ENCODE peak calls at places on chromosomes 7 and 10, in nine cellular contexts. One of them, this sample, is unnamed.

GRCh38 chr10:49187044-49187484 is 1.1 kb downstream of the TMEM273 start:
- DNase-seq in body of pancreas: no peak
- DNase-seq in heart left ventricle: no peak
- DNase-seq in neural progenitor cell: no peak
- DNase-seq in RWPE1: no peak
- DNase-seq in astrocyte of the cerebellum: no peak
- DNase-seq in cardiac fibroblast: no peak
- DNase-seq in kidney: no peak
- DNase-seq in A549: no peak
- DNase-seq in this sample: no peak

GRCh38 chr10:114714281-114714741 is 56.2 kb upstream of the ABLIM1 start:
- DNase-seq in kidney: no peak
- DNase-seq in A549: peak
- DNase-seq in RWPE1: peak
- DNase-seq in astrocyte of the cerebellum: peak
- DNase-seq in heart left ventricle: peak
- DNase-seq in cardiac fibroblast: peak
- DNase-seq in body of pancreas: no peak
- DNase-seq in neural progenitor cell: no peak
- DNase-seq in this sample: no peak

GRCh38 chr10:93336110-93336509 is 146.0 kb downstream of the MYOF start:
- DNase-seq in heart left ventricle: no peak
- DNase-seq in kidney: no peak
- DNase-seq in body of pancreas: no peak
- DNase-seq in RWPE1: peak
- DNase-seq in astrocyte of the cerebellum: no peak
- DNase-seq in A549: no peak
- DNase-seq in neural progenitor cell: no peak
- DNase-seq in cardiac fibroblast: no peak
- DNase-seq in this sample: no peak

GRCh38 chr10:126518186-126519080 is 130.2 kb upstream of the ADAM12 start:
- DNase-seq in heart left ventricle: no peak
- DNase-seq in cardiac fibroblast: no peak
- DNase-seq in A549: no peak
- DNase-seq in body of pancreas: no peak
- DNase-seq in astrocyte of the cerebellum: no peak
- DNase-seq in kidney: no peak
- DNase-seq in neural progenitor cell: no peak
- DNase-seq in RWPE1: no peak
- DNase-seq in this sample: no peak

GRCh38 chr7:7496326-7496725 is 39.3 kb downstream of the COL28A1 start:
- DNase-seq in astrocyte of the cerebellum: no peak
- DNase-seq in body of pancreas: no peak
- DNase-seq in RWPE1: no peak
- DNase-seq in A549: no peak
- DNase-seq in cardiac fibroblast: no peak
- DNase-seq in kidney: no peak
- DNase-seq in neural progenitor cell: no peak
- DNase-seq in heart left ventricle: no peak
- DNase-seq in this sample: no peak

GRCh38 chr10:97726636-97727178 is 10.2 kb upstream of the ZFYVE27 start:
- DNase-seq in neural progenitor cell: peak
- DNase-seq in cardiac fibroblast: peak
- DNase-seq in heart left ventricle: no peak
- DNase-seq in kidney: no peak
- DNase-seq in RWPE1: peak
- DNase-seq in astrocyte of the cerebellum: peak
- DNase-seq in body of pancreas: peak
- DNase-seq in A549: no peak
- DNase-seq in this sample: no peak

GRCh38 chr7:20112646-20113045 is 104.5 kb downstream of the MACC1 start:
- DNase-seq in cardiac fibroblast: no peak
- DNase-seq in A549: no peak
- DNase-seq in astrocyte of the cerebellum: no peak
- DNase-seq in RWPE1: no peak
- DNase-seq in neural progenitor cell: peak
- DNase-seq in body of pancreas: no peak
- DNase-seq in kidney: no peak
- DNase-seq in heart left ventricle: no peak
- DNase-seq in this sample: no peak

GRCh38 chr10:126924915-126925300 is 19.7 kb downstream of the DOCK1 start:
- DNase-seq in heart left ventricle: no peak
- DNase-seq in body of pancreas: no peak
- DNase-seq in RWPE1: peak
- DNase-seq in cardiac fibroblast: no peak
- DNase-seq in A549: no peak
- DNase-seq in astrocyte of the cerebellum: no peak
- DNase-seq in neural progenitor cell: no peak
- DNase-seq in kidney: no peak
- DNase-seq in this sample: no peak

GRCh38 chr10:102906507-102906906 is 11.6 kb upstream of the CNNM2 start:
- DNase-seq in A549: no peak
- DNase-seq in RWPE1: no peak
- DNase-seq in cardiac fibroblast: no peak
- DNase-seq in body of pancreas: no peak
- DNase-seq in neural progenitor cell: no peak
- DNase-seq in astrocyte of the cerebellum: no peak
- DNase-seq in heart left ventricle: no peak
- DNase-seq in kidney: no peak
- DNase-seq in this sample: no peak

GRCh38 chr7:99272476-99273045 is at the start of gene MYH16:
- DNase-seq in cardiac fibroblast: no peak
- DNase-seq in astrocyte of the cerebellum: no peak
- DNase-seq in heart left ventricle: no peak
- DNase-seq in neural progenitor cell: no peak
- DNase-seq in RWPE1: peak
- DNase-seq in kidney: no peak
- DNase-seq in body of pancreas: no peak
- DNase-seq in A549: no peak
- DNase-seq in this sample: no peak

GRCh38 chr10:124093076-124093773 is at the start of gene CHST15:
- DNase-seq in kidney: peak
- DNase-seq in body of pancreas: peak
- DNase-seq in astrocyte of the cerebellum: peak
- DNase-seq in heart left ventricle: peak
- DNase-seq in cardiac fibroblast: peak
- DNase-seq in RWPE1: peak
- DNase-seq in A549: peak
- DNase-seq in neural progenitor cell: peak
- DNase-seq in this sample: peak

GRCh38 chr10:101266396-101267298 is 37.4 kb upstream of the LBX1 start:
- DNase-seq in heart left ventricle: no peak
- DNase-seq in RWPE1: no peak
- DNase-seq in body of pancreas: no peak
- DNase-seq in neural progenitor cell: no peak
- DNase-seq in A549: no peak
- DNase-seq in kidney: no peak
- DNase-seq in cardiac fibroblast: no peak
- DNase-seq in astrocyte of the cerebellum: no peak
- DNase-seq in this sample: no peak

GRCh38 chr7:38451840-38452239 is 178.4 kb upstream of the TARP start:
- DNase-seq in kidney: no peak
- DNase-seq in cardiac fibroblast: peak
- DNase-seq in heart left ventricle: no peak
- DNase-seq in RWPE1: peak
- DNase-seq in A549: peak
- DNase-seq in neural progenitor cell: peak
- DNase-seq in body of pancreas: no peak
- DNase-seq in astrocyte of the cerebellum: peak
- DNase-seq in this sample: no peak

GRCh38 chr7:70568674-70569334 is 563.1 kb upstream of the GALNT17 start:
- DNase-seq in heart left ventricle: peak
- DNase-seq in neural progenitor cell: no peak
- DNase-seq in A549: no peak
- DNase-seq in cardiac fibroblast: peak
- DNase-seq in kidney: no peak
- DNase-seq in RWPE1: no peak
- DNase-seq in astrocyte of the cerebellum: no peak
- DNase-seq in body of pancreas: peak
- DNase-seq in this sample: no peak
- TF ChIP-seq CTCF in heart left ventricle: no peak
- TF ChIP-seq CTCF in neural progenitor cell: no peak
- TF ChIP-seq CTCF in A549: no peak
- TF ChIP-seq CTCF in cardiac fibroblast: no peak
- TF ChIP-seq CTCF in kidney: no peak
- TF ChIP-seq CTCF in RWPE1: no peak
- TF ChIP-seq CTCF in astrocyte of the cerebellum: no peak
- TF ChIP-seq CTCF in body of pancreas: peak
- TF ChIP-seq CTCF in this sample: no peak

GRCh38 chr10:112227331-112227961 is 43.9 kb upstream of the GPAM start:
- DNase-seq in A549: no peak
- DNase-seq in cardiac fibroblast: peak
- DNase-seq in kidney: no peak
- DNase-seq in neural progenitor cell: no peak
- DNase-seq in heart left ventricle: no peak
- DNase-seq in body of pancreas: no peak
- DNase-seq in astrocyte of the cerebellum: peak
- DNase-seq in RWPE1: no peak
- DNase-seq in this sample: peak

GRCh38 chr10:112231602-112232001 is 48.0 kb upstream of the GPAM start:
- DNase-seq in heart left ventricle: no peak
- DNase-seq in astrocyte of the cerebellum: no peak
- DNase-seq in kidney: no peak
- DNase-seq in cardiac fibroblast: no peak
- DNase-seq in body of pancreas: no peak
- DNase-seq in neural progenitor cell: no peak
- DNase-seq in A549: no peak
- DNase-seq in RWPE1: no peak
- DNase-seq in this sample: no peak

GRCh38 chr10:112230325-112230988 is 46.9 kb upstream of the GPAM start:
- DNase-seq in RWPE1: no peak
- DNase-seq in heart left ventricle: no peak
- DNase-seq in A549: no peak
- DNase-seq in kidney: no peak
- DNase-seq in astrocyte of the cerebellum: no peak
- DNase-seq in body of pancreas: no peak
- DNase-seq in neural progenitor cell: no peak
- DNase-seq in cardiac fibroblast: no peak
- DNase-seq in this sample: no peak

GRCh38 chr10:112229096-112229495 is 45.5 kb upstream of the GPAM start:
- DNase-seq in neural progenitor cell: no peak
- DNase-seq in astrocyte of the cerebellum: no peak
- DNase-seq in cardiac fibroblast: no peak
- DNase-seq in kidney: no peak
- DNase-seq in RWPE1: no peak
- DNase-seq in body of pancreas: no peak
- DNase-seq in A549: no peak
- DNase-seq in heart left ventricle: no peak
- DNase-seq in this sample: no peak

GRCh38 chr10:112229901-112230300 is 46.3 kb upstream of the GPAM start:
- DNase-seq in kidney: no peak
- DNase-seq in neural progenitor cell: no peak
- DNase-seq in A549: no peak
- DNase-seq in body of pancreas: no peak
- DNase-seq in cardiac fibroblast: no peak
- DNase-seq in RWPE1: no peak
- DNase-seq in astrocyte of the cerebellum: no peak
- DNase-seq in heart left ventricle: no peak
- DNase-seq in this sample: no peak
- TF ChIP-seq CTCF in kidney: no peak
- TF ChIP-seq CTCF in neural progenitor cell: no peak
- TF ChIP-seq CTCF in A549: no peak
- TF ChIP-seq CTCF in body of pancreas: no peak
- TF ChIP-seq CTCF in cardiac fibroblast: no peak
- TF ChIP-seq CTCF in RWPE1: no peak
- TF ChIP-seq CTCF in astrocyte of the cerebellum: no peak
- TF ChIP-seq CTCF in heart left ventricle: no peak
- TF ChIP-seq CTCF in this sample: no peak

GRCh38 chr10:9209105-9209798 is 1154.8 kb downstream of the GATA3 start:
- DNase-seq in heart left ventricle: peak
- DNase-seq in A549: peak
- DNase-seq in body of pancreas: peak
- DNase-seq in cardiac fibroblast: peak
- DNase-seq in kidney: no peak
- DNase-seq in neural progenitor cell: peak
- DNase-seq in RWPE1: peak
- DNase-seq in astrocyte of the cerebellum: peak
- DNase-seq in this sample: no peak
- TF ChIP-seq CTCF in heart left ventricle: peak
- TF ChIP-seq CTCF in A549: peak
- TF ChIP-seq CTCF in body of pancreas: peak
- TF ChIP-seq CTCF in cardiac fibroblast: peak
- TF ChIP-seq CTCF in kidney: peak
- TF ChIP-seq CTCF in neural progenitor cell: peak
- TF ChIP-seq CTCF in RWPE1: peak
- TF ChIP-seq CTCF in astrocyte of the cerebellum: peak
- TF ChIP-seq CTCF in this sample: peak

GRCh38 chr10:74877899-74878298 is 51.5 kb downstream of the KAT6B start:
- DNase-seq in heart left ventricle: no peak
- DNase-seq in astrocyte of the cerebellum: no peak
- DNase-seq in RWPE1: no peak
- DNase-seq in cardiac fibroblast: no peak
- DNase-seq in body of pancreas: no peak
- DNase-seq in kidney: no peak
- DNase-seq in neural progenitor cell: no peak
- DNase-seq in A549: no peak
- DNase-seq in this sample: no peak
- TF ChIP-seq CTCF in heart left ventricle: no peak
- TF ChIP-seq CTCF in astrocyte of the cerebellum: no peak
- TF ChIP-seq CTCF in RWPE1: no peak
- TF ChIP-seq CTCF in cardiac fibroblast: no peak
- TF ChIP-seq CTCF in body of pancreas: no peak
- TF ChIP-seq CTCF in kidney: no peak
- TF ChIP-seq CTCF in neural progenitor cell: no peak
- TF ChIP-seq CTCF in A549: no peak
- TF ChIP-seq CTCF in this sample: no peak

DNA sequence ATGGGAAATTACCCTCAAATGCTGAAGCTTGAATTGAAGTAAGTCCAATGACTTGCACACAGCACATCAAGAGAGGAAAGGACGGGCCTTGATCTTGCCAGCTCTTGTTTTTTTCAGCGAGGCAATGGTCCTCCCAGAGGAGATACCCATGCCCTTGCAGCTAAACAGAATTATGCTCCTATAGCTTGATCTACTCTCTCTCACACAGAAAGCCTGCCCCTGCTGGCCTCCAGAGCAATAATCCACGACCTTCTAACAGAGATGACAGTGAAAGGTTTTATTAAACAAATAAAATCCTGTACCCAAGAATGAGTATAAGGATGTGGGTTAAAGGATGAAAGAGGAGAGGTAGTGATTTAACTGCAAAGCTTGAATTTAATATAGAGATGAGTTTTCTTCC is 268.0 kb downstream of the ADRA2A start:
- DNase-seq in heart left ventricle: no peak
- DNase-seq in neural progenitor cell: no peak
- DNase-seq in A549: no peak
- DNase-seq in cardiac fibroblast: no peak
- DNase-seq in kidney: no peak
- DNase-seq in RWPE1: no peak
- DNase-seq in body of pancreas: no peak
- DNase-seq in astrocyte of the cerebellum: no peak
- DNase-seq in this sample: no peak
- TF ChIP-seq CTCF in heart left ventricle: no peak
- TF ChIP-seq CTCF in neural progenitor cell: peak
- TF ChIP-seq CTCF in A549: no peak
- TF ChIP-seq CTCF in cardiac fibroblast: no peak
- TF ChIP-seq CTCF in kidney: no peak
- TF ChIP-seq CTCF in RWPE1: peak
- TF ChIP-seq CTCF in body of pancreas: peak
- TF ChIP-seq CTCF in astrocyte of the cerebellum: no peak
- TF ChIP-seq CTCF in this sample: peak